ENCODE peak calls at places on chromosomes 3 and 15, in five cellular contexts. Z is RWPE2, F is pancreas, O is sigmoid colon, Y is heart right ventricle. A is an unnamed sample.

GRCh38 chr3:134721214-134721613 is 70.4 kb upstream of the KY start:
- DNase-seq in Z (no peak), F (no peak), O (no peak), Y (no peak), A (no peak)

GRCh38 chr3:77190281-77190841 is 150.5 kb downstream of the ROBO2 start:
- DNase-seq in Z (no peak), F (no peak), O (no peak), Y (no peak), A (no peak)

GRCh38 chr3:48256557-48256956 is 15.7 kb downstream of the ZNF589 start:
- DNase-seq in Z (no peak), F (no peak), O (peak; percentile 3), Y (no peak), A (no peak)

GRCh38 chr3:15693340-15693739 is 91.8 kb downstream of the BTD start:
- DNase-seq in Z (no peak), F (no peak), O (no peak), Y (no peak), A (no peak)

GRCh38 chr3:55813268-55814097 is 326.4 kb upstream of the WNT5A start:
- DNase-seq in Z (no peak), F (no peak), O (no peak), Y (no peak), A (no peak)

GRCh38 chr3:13518516-13519351 is 30.2 kb upstream of the FBLN2 start:
- DNase-seq in Z (no peak), F (peak; percentile 46), O (peak; percentile 86), Y (peak; percentile 80), A (peak; percentile 35)

GRCh38 chr3:171157286-171157685 is 130.8 kb upstream of the SLC2A2 start:
- DNase-seq in Z (no peak), F (no peak), O (no peak), Y (no peak), A (no peak)

GRCh38 chr3:16917256-16917935 is 32.6 kb downstream of the PLCL2 start:
- DNase-seq in Z (no peak), F (no peak), O (no peak), Y (no peak), A (no peak)

GRCh38 chr3:81666502-81667121 is 94.8 kb downstream of the GBE1 start:
- DNase-seq in Z (no peak), F (no peak), O (no peak), Y (no peak), A (no peak)

GRCh38 chr3:146163584-146163983 is 2.6 kb upstream of the PLOD2 start:
- DNase-seq in Z (no peak), F (no peak), O (no peak), Y (no peak), A (no peak)

GRCh38 chr3:152379415-152380042 is 110.8 kb downstream of the MBNL1 start:
- DNase-seq in Z (no peak), F (no peak), O (no peak), Y (no peak), A (no peak)

GRCh38 chr3:186213946-186214345 is 105.1 kb upstream of the ETV5 start:
- DNase-seq in Z (no peak), F (no peak), O (no peak), Y (no peak), A (no peak)

GRCh38 chr3:73259841-73260240 is 198.4 kb downstream of the EBLN2 start:
- DNase-seq in Z (no peak), F (no peak), O (no peak), Y (no peak), A (no peak)

GRCh38 chr3:100756441-100756840 is 47.1 kb downstream of the TFG start:
- DNase-seq in Z (no peak), F (no peak), O (no peak), Y (no peak), A (no peak)

GRCh38 chr3:158539414-158540014 is 31.5 kb upstream of the MLF1 start:
- DNase-seq in Z (no peak), F (no peak), O (no peak), Y (peak; percentile 21), A (no peak)

GRCh38 chr15:64991536-64992135 is 1.9 kb upstream of the SPG21 start:
- DNase-seq in Z (no peak), F (no peak), O (peak; percentile 72), Y (peak; percentile 40), A (no peak)

GRCh38 chr3:15903164-15903563 is 105.4 kb upstream of the ANKRD28 start:
- DNase-seq in Z (no peak), F (no peak), O (peak; percentile 83), Y (peak; percentile 54), A (no peak)

GRCh38 chr15:67613708-67614107 is 71.2 kb downstream of the MAP2K5 start:
- DNase-seq in Z (no peak), F (no peak), O (no peak), Y (no peak), A (no peak)

GRCh38 chr15:61016087-61016486 is 213.0 kb downstream of the RORA start:
- DNase-seq in Z (no peak), F (no peak), O (no peak), Y (no peak), A (no peak)

GRCh38 chr3:134018406-134018805 is 11.3 kb downstream of the SLCO2A1 start:
- DNase-seq in Z (no peak), F (no peak), O (peak; percentile 18), Y (no peak), A (no peak)

GRCh38 chr3:42590989-42591756 is 513 bp downstream of the SS18L2 start:
- DNase-seq in Z (no peak), F (no peak), O (peak; percentile 70), Y (peak; percentile 11), A (no peak)

GRCh38 chr15:51869074-51869425 is 39.6 kb downstream of the TMOD3 start:
- DNase-seq in Z (no peak), F (no peak), O (no peak), Y (no peak), A (no peak)

GRCh38 chr15:69548771-69549170 is 96.2 kb downstream of the RPLP1 start:
- DNase-seq in Z (no peak), F (no peak), O (no peak), Y (peak; percentile 57), A (no peak)

GRCh38 chr15:43190178-43190577 is 5.0 kb downstream of the CCNDBP1 start:
- DNase-seq in Z (no peak), F (no peak), O (no peak), Y (peak; percentile 83), A (no peak)

GRCh38 chr15:98647026-98647773 is 1.1 kb upstream of the IGF1R start:
- DNase-seq in Z (peak; percentile 90), F (peak; percentile 90), O (peak; percentile 89), Y (peak; percentile 64), A (no peak)

GRCh38 chr3:28476194-28476593 is 127.6 kb upstream of the AZI2 start:
- DNase-seq in Z (no peak), F (no peak), O (no peak), Y (no peak), A (no peak)

GRCh38 chr15:78810377-78811123 is 714 bp downstream of the ADAMTS7 start:
- DNase-seq in Z (no peak), F (peak; percentile 77), O (peak; percentile 78), Y (peak; percentile 69), A (no peak)

GRCh38 chr15:38038659-38039442 is 104.4 kb downstream of the TMCO5A start:
- DNase-seq in Z (no peak), F (no peak), O (no peak), Y (no peak), A (no peak)

GRCh38 chr3:45414823-45415222 is 26.4 kb downstream of the LARS2 start:
- DNase-seq in Z (no peak), F (no peak), O (no peak), Y (no peak), A (no peak)

GRCh38 chr3:19146685-19147650 is 1.3 kb upstream of the KCNH8 start:
- DNase-seq in Z (peak; percentile 44), F (peak; percentile 92), O (peak; percentile 86), Y (peak; percentile 62), A (peak; percentile 56)
- H3K27ac ChIP-seq in Z (no peak overlapping the region), F (peak overlapping the region; percentile 80), O (peak overlapping the region; percentile 61), Y (peak overlapping the region; percentile 50), A (peak overlapping the region; percentile 88)

DNA sequence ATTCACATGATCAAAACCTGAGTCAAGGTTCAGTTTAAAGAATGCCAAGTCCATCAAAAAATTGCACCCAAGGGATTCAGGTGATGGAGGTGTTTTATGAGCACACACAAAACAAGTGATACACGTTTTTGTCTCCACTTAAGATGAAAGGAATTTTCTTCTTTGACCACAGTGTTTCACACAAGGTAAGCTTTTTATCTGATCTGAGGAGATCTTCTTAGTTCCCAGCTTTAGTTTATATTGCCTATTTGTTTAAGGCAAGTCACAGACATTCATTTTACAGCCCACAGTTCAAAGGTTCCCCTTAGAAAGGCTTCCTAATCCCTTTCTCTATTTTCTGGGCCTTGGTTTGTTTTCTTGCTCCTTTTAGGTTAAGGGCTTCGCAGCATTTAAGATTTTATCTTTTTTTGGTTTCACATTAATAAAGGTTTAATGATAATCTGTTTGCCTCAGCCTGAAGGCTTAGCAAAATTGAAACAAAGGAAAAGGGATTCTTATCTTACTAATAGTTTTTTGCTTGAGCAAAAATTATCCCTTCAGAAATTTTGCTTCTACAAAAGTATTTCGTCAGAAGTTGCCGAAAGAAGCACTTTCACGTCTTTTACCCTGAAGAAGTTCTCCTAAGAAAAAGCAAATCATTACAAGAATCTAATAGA is 420.5 kb upstream of the NAALADL2 start:
- DNase-seq in Z (no peak), F (no peak), O (no peak), Y (no peak), A (no peak)
- H3K27ac ChIP-seq in Z (peak overlapping the region; percentile 90), F (peak overlapping the region; percentile 98), O (peak overlapping the region; percentile 99), Y (peak overlapping the region; percentile 97), A (no peak overlapping the region)

DNA sequence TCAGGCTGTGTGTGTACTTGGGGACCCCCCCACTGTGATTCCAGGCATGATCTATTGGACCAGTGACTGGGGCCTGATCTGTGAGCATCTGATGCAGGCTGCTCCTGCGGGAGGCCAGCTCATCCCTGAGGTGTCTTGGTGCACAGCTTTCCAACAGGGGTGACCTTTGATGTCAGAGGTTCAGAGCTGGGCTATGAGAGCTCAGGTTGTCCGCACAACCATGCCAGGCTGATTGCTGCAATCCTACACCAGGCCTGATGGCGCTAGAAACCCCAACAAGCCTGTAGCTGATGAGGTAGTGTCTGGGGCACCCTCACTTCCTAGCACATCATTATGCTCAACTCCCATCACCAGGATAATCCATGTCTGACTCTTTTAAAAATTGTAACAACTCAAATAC is 56.1 kb upstream of the CACNA2D3 start:
- DNase-seq in Z (no peak), F (no peak), O (no peak), Y (no peak), A (no peak)
- H3K27ac ChIP-seq in Z (no peak overlapping the region), F (no peak overlapping the region), O (no peak overlapping the region), Y (no peak overlapping the region), A (no peak overlapping the region)

GRCh38 chr3:72086712-72087093 is 301.8 kb upstream of the PROK2 start:
- DNase-seq in Z (no peak), F (no peak), O (no peak), Y (no peak), A (no peak)

GRCh38 chr3:72088486-72089025 is 303.6 kb upstream of the PROK2 start:
- DNase-seq in Z (no peak), F (no peak), O (no peak), Y (no peak), A (no peak)

GRCh38 chr3:72086051-72086711 is 301.2 kb upstream of the PROK2 start:
- DNase-seq in Z (no peak), F (no peak), O (no peak), Y (no peak), A (no peak)

GRCh38 chr3:72085036-72085435 is 300.1 kb upstream of the PROK2 start:
- DNase-seq in Z (no peak), F (no peak), O (no peak), Y (no peak), A (no peak)

DNA sequence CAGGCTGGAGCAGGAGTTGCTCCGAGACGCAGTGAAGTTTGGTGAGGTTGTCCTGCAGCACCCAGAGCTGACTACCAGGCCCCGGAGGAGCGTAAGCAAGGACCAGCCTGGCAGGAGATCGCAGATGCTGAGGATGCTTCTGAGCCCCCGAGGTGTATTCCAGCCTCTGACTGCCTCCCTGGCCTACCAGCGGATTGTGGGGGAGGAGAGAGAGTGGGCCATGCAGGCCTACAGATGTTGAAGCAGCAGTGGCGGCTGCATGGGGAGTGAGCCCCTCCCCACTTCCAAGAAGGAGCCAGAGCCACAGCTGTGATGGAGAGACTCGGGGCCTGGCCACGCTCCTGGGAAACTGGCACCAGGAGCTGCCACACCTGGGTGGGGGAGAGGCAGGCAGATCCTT is 302.5 kb upstream of the PROK2 start:
- DNase-seq in Z (no peak), F (no peak), O (no peak), Y (no peak), A (no peak)
- H3K27ac ChIP-seq in Z (no peak overlapping the region), F (no peak overlapping the region), O (no peak overlapping the region), Y (no peak overlapping the region), A (no peak overlapping the region)